ENCODE peak calls at places on chromosomes 11 and 22, in six cellular contexts. One of them, this sample, is unnamed.
A peak's percentile ranks its signal among the peaks of the same experiment; 100 is the strongest.

GRCh38 chr11:44858796-44859527 is 91.7 kb downstream of the TP53I11 start:
- DNase-seq in HCT116: no peak
- DNase-seq in breast epithelium: no peak
- DNase-seq in upper lobe of left lung: no peak
- DNase-seq in HL-60: no peak
- DNase-seq in sigmoid colon: peak; percentile 41
- DNase-seq in this sample: no peak

GRCh38 chr11:34650528-34650927 is 29.6 kb downstream of the EHF start:
- DNase-seq in HCT116: no peak
- DNase-seq in upper lobe of left lung: no peak
- DNase-seq in breast epithelium: peak; percentile 57
- DNase-seq in sigmoid colon: no peak
- DNase-seq in HL-60: no peak
- DNase-seq in this sample: no peak

GRCh38 chr11:125979521-125979920 is 33.7 kb downstream of the VSIG10L2 start:
- DNase-seq in HCT116: no peak
- DNase-seq in breast epithelium: no peak
- DNase-seq in upper lobe of left lung: no peak
- DNase-seq in sigmoid colon: no peak
- DNase-seq in HL-60: no peak
- DNase-seq in this sample: no peak

GRCh38 chr22:24985824-24986214 is 33.3 kb downstream of the KIAA1671 start:
- DNase-seq in HCT116: no peak
- DNase-seq in breast epithelium: no peak
- DNase-seq in sigmoid colon: no peak
- DNase-seq in upper lobe of left lung: no peak
- DNase-seq in HL-60: no peak
- DNase-seq in this sample: no peak

GRCh38 chr11:6825333-6825744 is 20.1 kb upstream of the OR10A5 start:
- DNase-seq in sigmoid colon: no peak
- DNase-seq in HCT116: no peak
- DNase-seq in HL-60: no peak
- DNase-seq in breast epithelium: no peak
- DNase-seq in upper lobe of left lung: no peak
- DNase-seq in this sample: no peak

GRCh38 chr11:126257144-126257543 is 11.6 kb downstream of the SRPRA start:
- DNase-seq in sigmoid colon: no peak
- DNase-seq in HCT116: no peak
- DNase-seq in breast epithelium: no peak
- DNase-seq in upper lobe of left lung: no peak
- DNase-seq in HL-60: no peak
- DNase-seq in this sample: no peak

GRCh38 chr11:78377625-78378418 is 39.8 kb downstream of the GAB2 start:
- DNase-seq in upper lobe of left lung: no peak
- DNase-seq in HL-60: no peak
- DNase-seq in sigmoid colon: no peak
- DNase-seq in breast epithelium: no peak
- DNase-seq in HCT116: no peak
- DNase-seq in this sample: no peak

GRCh38 chr11:44625759-44626523 is 60.5 kb downstream of the CD82 start:
- DNase-seq in HL-60: peak; percentile 86
- DNase-seq in sigmoid colon: peak; percentile 52
- DNase-seq in breast epithelium: no peak
- DNase-seq in upper lobe of left lung: no peak
- DNase-seq in HCT116: no peak
- DNase-seq in this sample: no peak

GRCh38 chr22:47690166-47690565 is 927.7 kb downstream of the TBC1D22A start:
- DNase-seq in sigmoid colon: no peak
- DNase-seq in HL-60: no peak
- DNase-seq in upper lobe of left lung: no peak
- DNase-seq in HCT116: no peak
- DNase-seq in breast epithelium: no peak
- DNase-seq in this sample: no peak

GRCh38 chr22:20798974-20799373 is 25.1 kb downstream of the SERPIND1 start:
- DNase-seq in breast epithelium: no peak
- DNase-seq in HCT116: no peak
- DNase-seq in sigmoid colon: no peak
- DNase-seq in upper lobe of left lung: no peak
- DNase-seq in HL-60: no peak
- DNase-seq in this sample: no peak
- TF ChIP-seq POLR2AphosphoS5 in breast epithelium: no peak
- TF ChIP-seq POLR2AphosphoS5 in HCT116: no peak
- TF ChIP-seq POLR2AphosphoS5 in sigmoid colon: no peak
- TF ChIP-seq POLR2AphosphoS5 in upper lobe of left lung: no peak
- TF ChIP-seq POLR2AphosphoS5 in HL-60: no peak
- TF ChIP-seq POLR2AphosphoS5 in this sample: no peak

GRCh38 chr11:120112174-120112796 is 25.6 kb downstream of the TRIM29 start:
- DNase-seq in HCT116: no peak
- DNase-seq in sigmoid colon: no peak
- DNase-seq in HL-60: no peak
- DNase-seq in breast epithelium: no peak
- DNase-seq in upper lobe of left lung: no peak
- DNase-seq in this sample: no peak
- TF ChIP-seq POLR2AphosphoS5 in HCT116: no peak
- TF ChIP-seq POLR2AphosphoS5 in sigmoid colon: no peak
- TF ChIP-seq POLR2AphosphoS5 in HL-60: no peak
- TF ChIP-seq POLR2AphosphoS5 in breast epithelium: no peak
- TF ChIP-seq POLR2AphosphoS5 in upper lobe of left lung: no peak
- TF ChIP-seq POLR2AphosphoS5 in this sample: no peak

GRCh38 chr22:45077286-45077685 is 67.5 kb upstream of the PHF21B start:
- DNase-seq in breast epithelium: no peak
- DNase-seq in HL-60: no peak
- DNase-seq in HCT116: no peak
- DNase-seq in upper lobe of left lung: no peak
- DNase-seq in sigmoid colon: no peak
- DNase-seq in this sample: no peak
- TF ChIP-seq POLR2AphosphoS5 in breast epithelium: no peak
- TF ChIP-seq POLR2AphosphoS5 in HL-60: no peak
- TF ChIP-seq POLR2AphosphoS5 in HCT116: no peak
- TF ChIP-seq POLR2AphosphoS5 in upper lobe of left lung: no peak
- TF ChIP-seq POLR2AphosphoS5 in sigmoid colon: no peak
- TF ChIP-seq POLR2AphosphoS5 in this sample: no peak

DNA sequence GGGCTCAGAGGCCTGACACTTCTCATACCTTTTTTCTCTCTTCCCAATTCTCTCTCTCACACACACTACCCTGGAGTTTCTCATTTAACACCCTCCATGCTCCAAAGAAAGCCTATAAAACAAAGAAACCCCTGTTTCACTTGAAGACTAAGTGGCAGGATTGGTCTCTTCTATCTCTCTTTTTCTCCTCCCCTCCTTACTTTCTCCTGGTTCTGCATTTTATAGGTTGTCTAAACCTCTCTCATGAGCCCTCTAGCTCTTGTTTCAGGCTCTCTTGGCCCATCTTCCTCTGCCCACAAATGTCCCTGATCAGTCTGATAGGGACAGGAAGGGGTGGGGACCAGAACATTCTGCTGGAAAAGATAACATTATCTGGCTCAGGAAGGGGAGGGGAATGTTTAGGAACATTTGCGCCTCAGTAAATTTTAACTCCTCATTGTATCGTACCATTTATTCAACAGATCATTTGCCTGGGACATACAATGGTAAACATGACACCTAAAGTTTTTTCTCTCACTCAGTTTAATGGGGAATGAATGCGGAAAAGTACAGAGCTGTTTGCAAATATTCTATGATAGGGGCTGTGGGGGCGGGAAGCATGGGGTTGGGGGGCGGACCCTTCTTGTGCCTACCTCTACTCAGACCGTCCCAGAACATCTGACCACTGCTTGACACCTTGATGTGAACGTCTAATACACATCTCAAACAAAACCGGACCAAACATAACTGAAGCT is 10.8 kb downstream of the CRYBA4 start:
- DNase-seq in breast epithelium: no peak
- DNase-seq in HCT116: no peak
- DNase-seq in sigmoid colon: no peak
- DNase-seq in HL-60: no peak
- DNase-seq in upper lobe of left lung: no peak
- DNase-seq in this sample: no peak
- TF ChIP-seq POLR2AphosphoS5 in breast epithelium: no peak
- TF ChIP-seq POLR2AphosphoS5 in HCT116: no peak
- TF ChIP-seq POLR2AphosphoS5 in sigmoid colon: no peak
- TF ChIP-seq POLR2AphosphoS5 in HL-60: no peak
- TF ChIP-seq POLR2AphosphoS5 in upper lobe of left lung: peak; percentile 85
- TF ChIP-seq POLR2AphosphoS5 in this sample: no peak